ENCODE peak calls at places on chromosomes 3 and 15, in seven cellular contexts. T, K, J, P, O, V and Y are unnamed samples.
A peak's percentile ranks its signal among the peaks of the same experiment; 100 is the strongest.

GRCh38 chr3:36679384-36680200 is 84.8 kb downstream of the DCLK3 start:
- DNase-seq in T (peak; percentile 92), K (no peak), J (no peak), P (no peak), O (no peak), V (no peak), Y (no peak)

GRCh38 chr3:126005951-126006350 is 37.0 kb downstream of the ROPN1B start:
- DNase-seq in T (peak; percentile 85), K (no peak), J (no peak), P (no peak), O (no peak), V (no peak), Y (no peak)

GRCh38 chr3:105805402-105805801 is 63.4 kb downstream of the CBLB start:
- DNase-seq in T (peak; percentile 39), K (no peak), J (no peak), P (no peak), O (no peak), V (no peak), Y (no peak)

GRCh38 chr3:195809291-195809785 is 2.4 kb downstream of the MUC4 start:
- DNase-seq in T (no peak), K (no peak), J (peak; percentile 47), P (no peak), O (no peak), V (peak; percentile 72), Y (no peak)

GRCh38 chr3:64594129-64594528 is 93.7 kb downstream of the ADAMTS9 start:
- DNase-seq in T (no peak), K (no peak), J (no peak), P (no peak), O (no peak), V (no peak), Y (no peak)

GRCh38 chr3:146814601-146815315 is 209.6 kb upstream of the PLSCR5 start:
- DNase-seq in T (peak; percentile 8), K (no peak), J (no peak), P (no peak), O (no peak), V (no peak), Y (no peak)

GRCh38 chr3:197354195-197355059 is 56.0 kb upstream of the DLG1 start:
- DNase-seq in T (no peak), K (no peak), J (peak; percentile 94), P (no peak), O (no peak), V (no peak), Y (no peak)

GRCh38 chr15:77027111-77027696 is 32.3 kb downstream of the PSTPIP1 start:
- DNase-seq in T (no peak), K (no peak), J (no peak), P (peak; percentile 27), O (no peak), V (no peak), Y (no peak)

GRCh38 chr15:38589502-38589901 is 24.9 kb upstream of the RASGRP1 start:
- DNase-seq in T (peak; percentile 95), K (no peak), J (no peak), P (no peak), O (no peak), V (no peak), Y (no peak)

GRCh38 chr3:196636369-196637349 is 2.8 kb upstream of the NRROS start:
- DNase-seq in T (no peak), K (no peak), J (no peak), P (no peak), O (no peak), V (no peak), Y (no peak)

GRCh38 chr3:183220828-183221227 is 32.2 kb upstream of the B3GNT5 start:
- DNase-seq in T (peak; percentile 96), K (no peak), J (no peak), P (no peak), O (no peak), V (no peak), Y (no peak)

GRCh38 chr15:96088592-96088991 is 241.9 kb upstream of the NR2F2 start:
- DNase-seq in T (no peak), K (no peak), J (no peak), P (no peak), O (no peak), V (no peak), Y (no peak)

GRCh38 chr3:134931045-134931775 is 136.2 kb downstream of the EPHB1 start:
- DNase-seq in T (no peak), K (no peak), J (no peak), P (no peak), O (no peak), V (no peak), Y (no peak)

GRCh38 chr15:88484781-88485246 is 17.3 kb downstream of the MRPS11 start:
- DNase-seq in T (peak; percentile 56), K (no peak), J (peak; percentile 97), P (no peak), O (no peak), V (no peak), Y (no peak)

GRCh38 chr15:63291507-63291906 is 14.1 kb downstream of the APH1B start:
- DNase-seq in T (peak; percentile 30), K (no peak), J (no peak), P (no peak), O (no peak), V (no peak), Y (no peak)

GRCh38 chr15:68062946-68063345 is 8.8 kb downstream of the PIAS1 start:
- DNase-seq in T (no peak), K (no peak), J (no peak), P (no peak), O (no peak), V (no peak), Y (no peak)

GRCh38 chr3:14423197-14423743 is 20.9 kb downstream of the SLC6A6 start:
- DNase-seq in T (peak; percentile 93), K (no peak), J (no peak), P (no peak), O (no peak), V (no peak), Y (no peak)

GRCh38 chr15:60591491-60592385 is 112.8 kb upstream of the ICE2 start:
- DNase-seq in T (peak; percentile 21), K (peak; percentile 42), J (peak; percentile 89), P (peak; percentile 75), O (no peak), V (peak; percentile 66), Y (no peak)

GRCh38 chr3:25473246-25473645 is 45.2 kb downstream of the RARB start:
- DNase-seq in T (peak; percentile 44), K (no peak), J (no peak), P (no peak), O (no peak), V (no peak), Y (no peak)

GRCh38 chr15:51658664-51659063 is 22.6 kb upstream of the SCG3 start:
- DNase-seq in T (no peak), K (no peak), J (no peak), P (no peak), O (no peak), V (no peak), Y (no peak)

GRCh38 chr15:83516935-83517334 is 69.8 kb downstream of the SH3GL3 start:
- DNase-seq in T (peak; percentile 44), K (no peak), J (no peak), P (no peak), O (no peak), V (no peak), Y (no peak)

GRCh38 chr3:108406063-108406660 is 104.2 kb downstream of the MYH15 start:
- DNase-seq in T (no peak), K (no peak), J (no peak), P (no peak), O (no peak), V (no peak), Y (no peak)

GRCh38 chr3:52099006-52099405 is 42.6 kb upstream of the DUSP7 start:
- DNase-seq in T (peak; percentile 63), K (no peak), J (no peak), P (peak; percentile 36), O (no peak), V (no peak), Y (no peak)

GRCh38 chr15:43930079-43930478 is 103.3 kb downstream of the WDR76 start:
- DNase-seq in T (peak; percentile 8), K (no peak), J (peak; percentile 14), P (no peak), O (no peak), V (no peak), Y (no peak)

GRCh38 chr3:51621091-51621892 is 49.8 kb upstream of the TEX264 start:
- DNase-seq in T (peak; percentile 72), K (no peak), J (peak; percentile 20), P (no peak), O (no peak), V (no peak), Y (no peak)